ENCODE peak calls at places on chromosome 15, in six cellular contexts. G is psoas muscle; Y is DND-41; K is esophagus squamous epithelium; D is stimulated activated CD4-positive, alpha-beta T cell treated with anti-CD3 and anti-CD28 coated beads, TNF-alpha, amount 100 ng/mL, for 4 hours; U is NCI-H524. H is an unnamed sample.

GRCh38 chr15:100726426-100727190 is 124.2 kb downstream of the ASB7 start:
- DNase-seq in G (no peak), Y (no peak), K (no peak), D (no peak), U (no peak), H (no peak)

GRCh38 chr15:89472785-89473256 is 23.6 kb downstream of the RHCG start:
- DNase-seq in G (no peak), Y (peak; percentile 71), K (no peak), D (no peak), U (peak; percentile 78), H (no peak)

GRCh38 chr15:74889390-74889881 is 406 bp upstream of the MPI start:
- DNase-seq in G (peak; percentile 47), Y (no peak), K (no peak), D (no peak), U (no peak), H (peak; percentile 56)

GRCh38 chr15:87207945-87208580 is 1048.5 kb downstream of the NTRK3 start:
- DNase-seq in G (no peak), Y (no peak), K (no peak), D (no peak), U (peak; percentile 94), H (no peak)

GRCh38 chr15:70385052-70385451 is 287.3 kb upstream of the TLE3 start:
- DNase-seq in G (no peak), Y (no peak), K (no peak), D (no peak), U (no peak), H (no peak)

GRCh38 chr15:45157056-45157455 is 27.3 kb downstream of the DUOX1 start:
- DNase-seq in G (no peak), Y (no peak), K (no peak), D (no peak), U (no peak), H (no peak)

GRCh38 chr15:69591905-69592508 is 139.4 kb downstream of the RPLP1 start:
- DNase-seq in G (no peak), Y (no peak), K (no peak), D (no peak), U (peak; percentile 22), H (no peak)

GRCh38 chr15:89387140-89387903 is 52.7 kb upstream of the POLG start:
- DNase-seq in G (no peak), Y (no peak), K (no peak), D (no peak), U (no peak), H (no peak)

GRCh38 chr15:64355559-64356442 is at the start of gene CSNK1G1:
- DNase-seq in G (peak; percentile 95), Y (peak; percentile 96), K (peak; percentile 57), D (peak; percentile 83), U (peak; percentile 99), H (peak; percentile 97)

GRCh38 chr15:95604634-95605036 is 725.9 kb upstream of the NR2F2 start:
- DNase-seq in G (no peak), Y (no peak), K (no peak), D (no peak), U (no peak), H (no peak)

GRCh38 chr15:75673426-75674247 is 25.9 kb downstream of the SNX33 start:
- DNase-seq in G (peak; percentile 87), Y (no peak), K (no peak), D (no peak), U (no peak), H (peak; percentile 90)

GRCh38 chr15:33096134-33096533 is 98.4 kb downstream of the FMN1 start:
- DNase-seq in G (no peak), Y (no peak), K (no peak), D (no peak), U (no peak), H (no peak)

GRCh38 chr15:40594429-40594836 is 384 bp downstream of the KNL1 start:
- DNase-seq in G (peak; percentile 55), Y (no peak), K (no peak), D (no peak), U (peak; percentile 75), H (peak; percentile 51)

GRCh38 chr15:55546718-55547117 is 38.7 kb upstream of the DNAAF4 start:
- DNase-seq in G (no peak), Y (no peak), K (no peak), D (no peak), U (no peak), H (no peak)

GRCh38 chr15:66655511-66655910 is 46.5 kb upstream of the SMAD6 start:
- DNase-seq in G (no peak), Y (no peak), K (no peak), D (no peak), U (no peak), H (no peak)

GRCh38 chr15:47466357-47466756 is 250.9 kb upstream of the SEMA6D start:
- DNase-seq in G (no peak), Y (no peak), K (no peak), D (no peak), U (no peak), H (no peak)

GRCh38 chr15:69593981-69594966 is 141.7 kb downstream of the RPLP1 start:
- DNase-seq in G (peak; percentile 41), Y (no peak), K (no peak), D (no peak), U (peak; percentile 93), H (peak; percentile 58)

GRCh38 chr15:57562220-57562769 is 29.4 kb upstream of the MYZAP start:
- DNase-seq in G (no peak), Y (no peak), K (no peak), D (no peak), U (no peak), H (peak; percentile 59)

GRCh38 chr15:97903560-97904195 is 56.8 kb upstream of the ARRDC4 start:
- DNase-seq in G (no peak), Y (no peak), K (no peak), D (no peak), U (no peak), H (no peak)

GRCh38 chr15:28264166-28264565 is 57.8 kb downstream of the HERC2 start:
- DNase-seq in G (no peak), Y (no peak), K (no peak), D (no peak), U (no peak), H (no peak)

GRCh38 chr15:38253448-38253847 is 812 bp downstream of the SPRED1 start:
- DNase-seq in G (no peak), Y (no peak), K (no peak), D (peak; percentile 1), U (peak; percentile 39), H (no peak)

GRCh38 chr15:65583701-65584100 is 27.2 kb downstream of the INTS14 start:
- DNase-seq in G (no peak), Y (peak; percentile 61), K (no peak), D (no peak), U (no peak), H (no peak)

GRCh38 chr15:65956307-65956706 is 87.0 kb downstream of the RAB11A start:
- DNase-seq in G (no peak), Y (no peak), K (no peak), D (no peak), U (no peak), H (no peak)

GRCh38 chr15:62301993-62302665 is 137.0 kb upstream of the C2CD4B start:
- DNase-seq in G (no peak), Y (no peak), K (no peak), D (no peak), U (no peak), H (no peak)

GRCh38 chr15:38750816-38751215 is 186.2 kb upstream of the RASGRP1 start:
- DNase-seq in G (no peak), Y (no peak), K (no peak), D (no peak), U (peak; percentile 65), H (no peak)

GRCh38 chr15:68819451-68820204 is 1.1 kb downstream of the ANP32A start:
- DNase-seq in G (peak; percentile 44), Y (peak; percentile 67), K (no peak), D (peak; percentile 44), U (peak; percentile 85), H (peak; percentile 48)

GRCh38 chr15:91968610-91969009 is 115.1 kb downstream of the SLCO3A1 start:
- DNase-seq in G (no peak), Y (no peak), K (no peak), D (no peak), U (no peak), H (no peak)

GRCh38 chr15:67833504-67834248 is 6.2 kb downstream of the RNU6-1 start:
- DNase-seq in G (peak; percentile 35), Y (no peak), K (no peak), D (no peak), U (peak; percentile 71), H (no peak)

GRCh38 chr15:67855842-67856241 is 16.0 kb upstream of the RNU6-1 start:
- DNase-seq in G (no peak), Y (no peak), K (no peak), D (no peak), U (no peak), H (no peak)

GRCh38 chr15:100784493-100785180 is 95.0 kb upstream of the ALDH1A3 start:
- DNase-seq in G (no peak), Y (no peak), K (no peak), D (no peak), U (no peak), H (no peak)

GRCh38 chr15:63244399-63244798 is 33.0 kb upstream of the APH1B start:
- DNase-seq in G (no peak), Y (no peak), K (no peak), D (no peak), U (no peak), H (no peak)

GRCh38 chr15:29461877-29462276 is 192.3 kb upstream of the NSMCE3 start:
- DNase-seq in G (no peak), Y (no peak), K (no peak), D (no peak), U (no peak), H (no peak)

GRCh38 chr15:68812596-68813548 is 7.8 kb downstream of the ANP32A start:
- DNase-seq in G (no peak), Y (no peak), K (no peak), D (no peak), U (no peak), H (no peak)

GRCh38 chr15:27114440-27114839 is 143.5 kb downstream of the GABRG3 start:
- DNase-seq in G (no peak), Y (no peak), K (no peak), D (no peak), U (no peak), H (no peak)

GRCh38 chr15:29736745-29737023 is 85.6 kb downstream of the TJP1 start:
- DNase-seq in G (no peak), Y (no peak), K (no peak), D (no peak), U (no peak), H (no peak)

GRCh38 chr15:69297642-69298353 is 914 bp upstream of the PAQR5 start:
- DNase-seq in G (no peak), Y (no peak), K (no peak), D (no peak), U (no peak), H (no peak)

GRCh38 chr15:73926191-73927002 is at the start of gene LOXL1:
- DNase-seq in G (peak; percentile 80), Y (no peak), K (no peak), D (no peak), U (peak; percentile 83), H (peak; percentile 77)

GRCh38 chr15:99967841-99968371 is 234.7 kb upstream of the LYSMD4 start:
- DNase-seq in G (no peak), Y (no peak), K (no peak), D (no peak), U (no peak), H (no peak)

GRCh38 chr15:80152896-80153876 is at the start of gene FAH:
- DNase-seq in G (no peak), Y (peak; percentile 51), K (no peak), D (peak; percentile 12), U (peak; percentile 64), H (no peak)